ENCODE peak calls at places on chromosomes 11 and 22, in nine cellular contexts. O, V, P, L, U, A, F, W and K are unnamed samples.

GRCh38 chr11:12539570-12539969 is 134.7 kb upstream of the TEAD1 start:
- DNase-seq in V (no peak), P (peak), F (no peak), W (no peak), U (no peak), O (no peak), L (no peak), A (no peak), K (no peak)

GRCh38 chr22:17703811-17704210 is 65.3 kb downstream of the BCL2L13 start:
- DNase-seq in O (no peak), W (no peak), L (no peak), V (no peak), F (no peak), P (no peak), U (no peak), A (no peak), K (no peak)

GRCh38 chr11:88414385-88414861 is 76.9 kb upstream of the CTSC start:
- DNase-seq in L (no peak), W (no peak), F (no peak), V (no peak), P (peak), U (no peak), A (no peak), O (peak), K (peak)

GRCh38 chr22:50517495-50518260 is 7.7 kb downstream of the SCO2 start:
- DNase-seq in V (no peak), O (no peak), U (no peak), F (no peak), W (no peak), L (no peak), A (no peak), P (no peak), K (no peak)

GRCh38 chr11:114073506-114074381 is 14.2 kb downstream of the ZBTB16 start:
- DNase-seq in W (no peak), P (no peak), V (no peak), A (no peak), L (no peak), F (no peak), O (no peak), U (no peak), K (peak)

GRCh38 chr11:123321641-123322040 is 108.4 kb upstream of the GRAMD1B start:
- DNase-seq in P (no peak), V (no peak), O (no peak), A (no peak), U (no peak), W (no peak), L (no peak), F (no peak), K (no peak)

GRCh38 chr11:118615996-118616395 is 8.6 kb downstream of the PHLDB1 start:
- DNase-seq in A (no peak), U (no peak), F (no peak), O (no peak), L (peak), W (peak), P (no peak), V (no peak), K (no peak)

GRCh38 chr11:67320691-67321090 is 17.4 kb downstream of the SSH3 start:
- DNase-seq in P (no peak), W (no peak), O (no peak), L (no peak), F (no peak), A (no peak), U (no peak), V (no peak), K (no peak)

GRCh38 chr11:70381872-70382842 is 16.2 kb upstream of the CTTN start:
- DNase-seq in O (peak), A (no peak), W (no peak), P (no peak), F (no peak), L (no peak), U (no peak), V (peak), K (no peak)

GRCh38 chr11:101049813-101050212 is 79.8 kb downstream of the PGR start:
- DNase-seq in L (no peak), U (no peak), W (no peak), F (no peak), A (no peak), O (no peak), P (no peak), V (no peak), K (no peak)

GRCh38 chr11:119828011-119828410 is 99.0 kb upstream of the NECTIN1 start:
- DNase-seq in A (no peak), F (no peak), V (no peak), P (no peak), O (no peak), U (no peak), L (no peak), W (no peak), K (no peak)

GRCh38 chr22:24474649-24475048 is 20.5 kb upstream of the UPB1 start:
- DNase-seq in L (no peak), V (no peak), U (no peak), P (no peak), O (no peak), W (no peak), A (no peak), F (no peak), K (no peak)

GRCh38 chr11:134561348-134561720 is 149.3 kb upstream of the B3GAT1 start:
- DNase-seq in L (no peak), V (no peak), U (no peak), O (no peak), W (no peak), F (no peak), A (no peak), P (no peak), K (no peak)

GRCh38 chr22:49300951-49301397 is 526.7 kb downstream of the BRD1 start:
- DNase-seq in O (no peak), L (no peak), U (no peak), F (no peak), P (no peak), V (no peak), A (no peak), W (no peak), K (no peak)

GRCh38 chr11:12099132-12099873 is 11.1 kb upstream of the MICAL2 start:
- DNase-seq in W (no peak), F (no peak), O (no peak), A (no peak), P (no peak), V (no peak), U (no peak), L (no peak), K (peak)

GRCh38 chr11:10413268-10413667 is 41.8 kb upstream of the AMPD3 start:
- DNase-seq in P (peak), A (peak), F (no peak), W (no peak), U (peak), V (no peak), L (no peak), O (no peak), K (peak)
- TF ChIP-seq MAX in P (no peak), A (no peak), F (no peak), W (no peak), U (no peak), V (no peak), L (no peak), O (no peak), K (no peak)

GRCh38 chr11:19116971-19117759 is at the start of gene ZDHHC13:
- DNase-seq in F (peak), A (peak), O (peak), L (peak), P (peak), W (peak), U (peak), V (peak), K (peak)
- TF ChIP-seq CTCF in F (peak), A (peak), O (peak), L (no peak), P (peak), W (no peak), U (peak), V (peak), K (peak)

GRCh38 chr11:99370557-99371200 is 349.9 kb downstream of the CNTN5 start:
- DNase-seq in F (no peak), W (no peak), O (no peak), P (no peak), L (peak), V (no peak), U (no peak), A (no peak), K (no peak)

GRCh38 chr11:99366476-99366992 is 345.8 kb downstream of the CNTN5 start:
- DNase-seq in U (no peak), F (no peak), V (no peak), L (no peak), O (no peak), A (no peak), P (no peak), W (no peak), K (no peak)

GRCh38 chr11:99371257-99371656 is 350.5 kb downstream of the CNTN5 start:
- DNase-seq in V (no peak), A (no peak), O (no peak), W (no peak), F (no peak), P (no peak), U (no peak), L (no peak), K (no peak)

DNA sequence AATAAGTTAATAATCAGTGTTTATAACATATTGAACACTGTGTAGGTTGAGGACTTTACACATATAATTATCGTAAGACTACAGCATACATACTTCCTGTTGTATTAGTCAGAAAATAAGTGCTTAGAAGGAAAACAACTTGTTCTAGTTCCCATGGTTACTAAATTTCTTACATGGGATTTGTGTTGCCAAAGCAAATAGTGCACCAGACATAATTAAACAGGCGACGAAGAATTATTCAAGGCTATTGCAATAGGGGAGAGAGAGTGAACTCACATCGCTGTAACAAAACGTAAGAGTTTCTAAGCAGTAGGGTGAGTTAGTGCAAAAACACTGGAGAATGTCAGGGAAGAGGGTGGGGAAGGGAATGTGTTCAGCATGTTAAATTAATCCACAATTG is 347.8 kb downstream of the CNTN5 start:
- DNase-seq in W (no peak), L (no peak), A (no peak), F (no peak), U (no peak), P (peak), O (no peak), V (no peak), K (no peak)
- TF ChIP-seq MAX in W (no peak), L (no peak), A (no peak), F (no peak), U (no peak), P (no peak), O (no peak), V (no peak), K (no peak)

GRCh38 chr11:130209128-130209932 is 49.7 kb downstream of the ST14 start:
- DNase-seq in V (no peak), L (peak), O (peak), A (no peak), U (no peak), W (peak), P (no peak), F (no peak), K (no peak)
- TF ChIP-seq CTCF in V (no peak), L (no peak), O (no peak), A (no peak), U (no peak), W (no peak), P (no peak), F (no peak), K (no peak)

GRCh38 chr22:40008726-40009125 is 14.0 kb downstream of the FAM83F start:
- DNase-seq in P (no peak), L (no peak), F (no peak), W (no peak), U (no peak), A (no peak), O (no peak), V (no peak), K (no peak)
- TF ChIP-seq MAX in P (no peak), L (no peak), F (no peak), W (no peak), U (no peak), A (no peak), O (no peak), V (no peak), K (no peak)

GRCh38 chr11:74845978-74846517 is 97.4 kb downstream of the RNF169 start:
- DNase-seq in W (no peak), V (no peak), O (no peak), L (no peak), U (no peak), A (no peak), P (no peak), F (no peak), K (no peak)

GRCh38 chr11:74847895-74848294 is 99.2 kb downstream of the RNF169 start:
- DNase-seq in W (no peak), F (no peak), U (no peak), L (no peak), V (no peak), A (no peak), P (no peak), O (no peak), K (no peak)

GRCh38 chr11:74846770-74847169 is 98.1 kb downstream of the RNF169 start:
- DNase-seq in P (peak), F (no peak), A (no peak), O (no peak), W (no peak), V (no peak), L (no peak), U (no peak), K (no peak)

GRCh38 chr11:74853223-74853622 is 95.7 kb downstream of the XRRA1 start:
- DNase-seq in V (no peak), F (no peak), W (no peak), U (no peak), O (no peak), A (no peak), L (no peak), P (no peak), K (no peak)

DNA sequence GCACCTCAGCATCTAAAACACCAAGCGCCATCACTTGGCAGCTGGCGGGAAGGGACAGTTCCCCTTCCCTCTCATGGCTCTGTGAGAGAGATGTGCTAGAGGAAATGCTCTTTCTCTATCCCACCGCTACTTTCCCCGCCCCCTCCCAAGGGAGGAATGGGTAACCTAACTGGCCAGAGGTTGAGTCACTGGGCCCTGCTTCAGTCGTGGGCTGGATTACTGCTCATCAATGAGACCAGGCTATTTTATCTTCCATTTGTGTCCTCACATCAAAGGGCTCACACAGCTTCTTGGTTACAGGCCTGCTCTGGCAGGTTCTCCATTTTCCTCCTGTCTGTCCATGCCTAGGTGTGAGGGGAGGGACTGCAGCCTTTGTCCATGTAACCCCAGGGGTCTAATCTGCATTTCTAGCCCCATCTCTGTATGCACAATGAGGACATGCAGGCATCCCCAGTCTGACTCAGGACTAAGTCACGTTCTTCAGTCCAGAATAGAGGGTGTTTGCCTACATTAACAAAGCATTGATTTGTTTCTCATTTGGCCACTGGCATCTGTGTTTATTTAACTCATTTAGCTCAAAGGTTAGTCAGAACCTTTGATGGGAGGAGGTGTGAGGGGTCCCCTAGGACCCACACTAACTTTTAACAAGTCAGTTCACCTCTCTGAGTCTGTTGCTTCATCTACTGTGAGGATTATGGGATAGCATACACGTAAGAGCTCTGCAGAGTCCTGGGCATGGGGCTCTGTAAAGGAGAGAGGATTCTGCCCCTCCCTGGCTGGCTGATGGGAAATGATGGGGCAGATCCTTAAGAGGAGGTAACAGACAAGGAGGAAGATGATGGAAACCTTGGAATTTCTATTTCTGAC is 99.1 kb downstream of the XRRA1 start:
- DNase-seq in A (no peak), W (peak), F (no peak), V (no peak), O (no peak), U (peak), L (peak), P (no peak), K (peak)
- TF ChIP-seq CTCF in A (no peak), W (no peak), F (no peak), V (no peak), O (no peak), U (no peak), L (no peak), P (no peak), K (no peak)

DNA sequence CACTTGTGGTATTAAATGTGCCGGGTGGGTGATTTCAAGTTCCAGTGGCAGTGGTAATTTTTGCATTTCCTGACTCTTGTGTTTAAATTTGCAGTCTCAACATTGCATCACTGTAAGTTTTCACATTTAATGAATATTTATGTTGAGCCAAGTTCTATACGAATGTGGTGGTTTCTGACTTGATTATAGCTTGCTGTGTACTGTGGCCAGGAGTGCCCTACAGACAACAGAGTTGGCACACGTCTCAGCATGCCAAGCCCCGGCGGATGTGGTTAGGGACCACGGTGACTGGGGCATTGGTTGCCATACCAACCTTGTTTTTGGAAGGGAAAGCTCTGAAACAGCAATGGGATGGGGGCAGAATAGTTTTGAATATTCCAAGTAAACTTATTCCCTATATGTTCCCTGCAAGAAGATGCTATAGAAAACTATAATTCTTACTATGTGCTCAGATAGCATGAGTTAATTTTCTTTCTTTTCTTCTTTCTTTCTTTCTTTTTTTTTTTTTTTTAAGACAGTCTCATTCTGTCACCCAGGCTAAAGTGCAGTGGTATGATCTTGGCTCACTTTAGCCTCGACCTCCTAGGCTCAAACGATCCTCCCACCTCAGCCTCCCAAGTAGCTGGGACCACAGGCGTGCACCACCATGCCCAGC is 16.0 kb downstream of the ZNRF3 start:
- DNase-seq in L (no peak), U (no peak), O (no peak), A (no peak), W (no peak), P (no peak), V (no peak), F (no peak), K (no peak)
- TF ChIP-seq MAX in L (no peak), U (no peak), O (no peak), A (no peak), W (no peak), P (no peak), V (no peak), F (no peak), K (no peak)